ENCODE peak calls at places on chromosomes 16 and 17, in eight cellular contexts. J, K, N, D, W, G, I and F are unnamed samples.

GRCh38 chr17:14305785-14306496 is 5.1 kb downstream of the HS3ST3B1 start:
- DNase-seq in D (no peak), W (no peak), K (no peak), I (no peak), N (no peak), J (no peak), G (no peak), F (no peak)

GRCh38 chr16:48965391-48965790 is 316.2 kb downstream of the CBLN1 start:
- DNase-seq in J (no peak), K (no peak), N (peak), I (no peak), W (peak), D (no peak), G (no peak), F (no peak)

GRCh38 chr17:77591231-77591785 is 367.2 kb upstream of the TNRC6C start:
- DNase-seq in G (peak), W (no peak), K (no peak), D (no peak), J (no peak), N (no peak), I (no peak), F (no peak)

GRCh38 chr17:36545093-36545464 is 360 bp downstream of the GGNBP2 start:
- DNase-seq in G (no peak), N (no peak), D (no peak), I (no peak), W (no peak), J (no peak), K (peak), F (peak)

GRCh38 chr17:62628845-62629555 is 1.5 kb downstream of the MRC2 start:
- DNase-seq in G (no peak), J (no peak), W (no peak), D (no peak), I (peak), K (no peak), N (no peak), F (peak)

GRCh38 chr17:53134546-53134945 is 688.2 kb upstream of the KIF2B start:
- DNase-seq in G (no peak), K (no peak), D (no peak), W (no peak), J (no peak), N (peak), I (no peak), F (no peak)

GRCh38 chr16:27222499-27223225 is 19.3 kb downstream of the KDM8 start:
- DNase-seq in W (no peak), G (no peak), N (peak), J (no peak), D (no peak), I (peak), K (no peak), F (no peak)

GRCh38 chr17:35404360-35404759 is 27.9 kb downstream of the SLFN12 start:
- DNase-seq in D (no peak), G (no peak), J (no peak), K (no peak), I (peak), N (no peak), W (no peak), F (no peak)

GRCh38 chr16:53804467-53804866 is 100.5 kb downstream of the FTO start:
- DNase-seq in N (no peak), K (no peak), W (no peak), I (no peak), D (no peak), J (no peak), G (no peak), F (no peak)

GRCh38 chr16:27436921-27437650 is 35.1 kb downstream of the IL21R start:
- DNase-seq in D (no peak), K (no peak), G (peak), N (no peak), I (no peak), J (no peak), W (no peak), F (peak)

GRCh38 chr16:1047123-1047522 is 25.4 kb upstream of the SSTR5 start:
- DNase-seq in W (no peak), G (no peak), J (no peak), I (no peak), D (no peak), N (no peak), K (no peak), F (no peak)

GRCh38 chr17:81417879-81418709 is 22.8 kb downstream of the BAHCC1 start:
- DNase-seq in G (no peak), J (no peak), N (no peak), K (no peak), I (no peak), W (no peak), D (no peak), F (no peak)

GRCh38 chr16:3957344-3957980 is 76.9 kb upstream of the CREBBP start:
- DNase-seq in G (no peak), N (no peak), J (no peak), W (no peak), I (no peak), D (no peak), K (no peak), F (no peak)